ENCODE peak calls at places on chromosomes 12 and 14, in five cellular contexts. B is psoas muscle, O is tibial artery, D is neural progenitor cell, N is heart right ventricle. Y is an unnamed sample.
A peak's percentile ranks its signal among the peaks of the same experiment; 100 is the strongest.

GRCh38 chr14:100446572-100446971 is 123.4 kb downstream of the SLC25A47 start:
- DNase-seq in B (no peak), O (no peak), D (peak; percentile 53), N (no peak), Y (no peak)

GRCh38 chr12:46674126-46674525 is 151.7 kb downstream of the SLC38A4 start:
- DNase-seq in B (no peak), O (no peak), D (no peak), N (no peak), Y (no peak)

GRCh38 chr12:101889216-101889752 is 11.9 kb downstream of the DRAM1 start:
- DNase-seq in B (no peak), O (no peak), D (no peak), N (no peak), Y (no peak)

GRCh38 chr12:93789767-93790166 is 112.6 kb downstream of the CRADD start:
- DNase-seq in B (no peak), O (no peak), D (no peak), N (no peak), Y (no peak)

GRCh38 chr12:5499566-5500325 is 67.8 kb downstream of the NTF3 start:
- DNase-seq in B (no peak), O (no peak), D (no peak), N (no peak), Y (no peak)

GRCh38 chr12:94650143-94651056 is at the start of gene TMCC3:
- DNase-seq in B (peak; percentile 86), O (peak; percentile 36), D (peak; percentile 80), N (peak; percentile 22), Y (no peak)

GRCh38 chr12:110790301-110790700 is 47.6 kb upstream of the PPP1CC start:
- DNase-seq in B (no peak), O (no peak), D (no peak), N (no peak), Y (no peak)

GRCh38 chr12:64450711-64451486 is 1.0 kb upstream of the TBK1 start:
- DNase-seq in B (no peak), O (no peak), D (peak; percentile 93), N (no peak), Y (no peak)

GRCh38 chr12:57985685-57986084 is 44.3 kb downstream of the ATP23 start:
- DNase-seq in B (no peak), O (no peak), D (no peak), N (no peak), Y (no peak)

GRCh38 chr12:19387182-19387581 is 52.1 kb upstream of the AEBP2 start:
- DNase-seq in B (no peak), O (no peak), D (no peak), N (peak; percentile 22), Y (no peak)

GRCh38 chr12:4221157-4221556 is 52.4 kb upstream of the CCND2 start:
- DNase-seq in B (no peak), O (no peak), D (no peak), N (no peak), Y (no peak)

GRCh38 chr12:120791669-120792176 is 66.1 kb downstream of the ACADS start:
- DNase-seq in B (no peak), O (no peak), D (no peak), N (no peak), Y (no peak)

GRCh38 chr12:98440165-98440581 is 75.2 kb upstream of the TMPO start:
- DNase-seq in B (peak; percentile 64), O (peak; percentile 86), D (no peak), N (peak; percentile 85), Y (peak; percentile 31)

GRCh38 chr14:33375781-33376180 is 437.1 kb downstream of the NPAS3 start:
- DNase-seq in B (no peak), O (no peak), D (no peak), N (no peak), Y (no peak)

GRCh38 chr12:48041591-48042423 is 37.5 kb upstream of the COL2A1 start:
- DNase-seq in B (no peak), O (no peak), D (no peak), N (no peak), Y (no peak)

GRCh38 chr14:96623676-96624484 is 121.7 kb downstream of the PAPOLA start:
- DNase-seq in B (no peak), O (no peak), D (no peak), N (no peak), Y (no peak)

GRCh38 chr12:105378821-105379400 is 48.4 kb downstream of the C12orf75 start:
- DNase-seq in B (no peak), O (no peak), D (no peak), N (no peak), Y (no peak)

GRCh38 chr14:93676416-93676958 is 111.8 kb downstream of the PRIMA1 start:
- DNase-seq in B (no peak), O (no peak), D (no peak), N (no peak), Y (no peak)

GRCh38 chr14:94048676-94049624 is 22.8 kb downstream of the OTUB2 start:
- DNase-seq in B (no peak), O (no peak), D (no peak), N (no peak), Y (no peak)

GRCh38 chr12:11941601-11942360 is 129.0 kb upstream of the BCL2L14 start:
- DNase-seq in B (no peak), O (no peak), D (no peak), N (no peak), Y (no peak)

GRCh38 chr12:120115692-120116442 is 686 bp downstream of the RAB35 start:
- DNase-seq in B (peak; percentile 75), O (no peak), D (no peak), N (no peak), Y (no peak)

GRCh38 chr12:114269153-114269552 is 136.8 kb downstream of the TBX5 start:
- DNase-seq in B (no peak), O (no peak), D (no peak), N (no peak), Y (no peak)

GRCh38 chr12:43337571-43338497 is 214.2 kb downstream of the ADAMTS20 start:
- DNase-seq in B (no peak), O (no peak), D (no peak), N (no peak), Y (no peak)

GRCh38 chr12:22160396-22161003 is 114.5 kb downstream of the CMAS start:
- DNase-seq in B (no peak), O (no peak), D (no peak), N (no peak), Y (no peak)
- H3K4me3 ChIP-seq in B (no peak overlapping the region), O (no peak overlapping the region), D (no peak overlapping the region), N (no peak overlapping the region), Y (no peak overlapping the region)

GRCh38 chr14:68664225-68664681 is 128.6 kb downstream of the ZFP36L1 start:
- DNase-seq in B (no peak), O (no peak), D (no peak), N (no peak), Y (no peak)
- TF ChIP-seq CTCF in B (no peak), O (no peak), D (no peak), N (no peak), Y (no peak)

DNA sequence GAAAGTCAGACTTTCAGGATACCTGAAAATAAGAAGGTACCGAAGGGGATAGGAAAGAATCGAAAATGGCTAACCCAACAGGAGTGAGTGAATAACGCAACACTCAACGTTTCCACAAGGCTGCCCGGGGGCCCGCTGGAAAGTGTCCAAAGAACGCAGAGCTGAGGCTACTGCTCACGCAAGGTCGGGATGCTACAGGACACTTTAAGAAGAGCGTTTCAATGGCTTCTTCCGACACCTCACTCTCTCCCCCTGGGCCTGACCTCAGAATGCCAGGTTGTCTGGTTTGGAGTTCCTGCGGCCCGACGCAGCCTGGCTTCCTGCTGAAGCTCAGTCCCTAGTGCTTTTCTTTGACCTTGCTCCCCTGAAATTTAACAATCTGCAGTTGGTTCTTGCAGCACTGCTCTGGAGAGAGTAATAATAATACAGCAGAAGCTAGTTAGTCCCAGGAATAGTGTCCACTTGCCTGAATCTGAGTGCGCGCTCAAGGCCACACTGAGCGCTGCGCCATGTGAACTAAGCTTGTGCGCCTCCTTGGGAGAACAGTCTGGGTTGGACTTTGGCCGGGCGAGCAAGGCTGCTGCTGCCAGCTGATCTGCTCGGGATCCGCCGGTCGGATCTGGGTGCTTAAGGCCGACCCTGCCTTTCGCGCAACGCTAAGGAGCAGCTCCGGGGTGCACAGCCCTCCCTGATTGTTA is 2.0 kb upstream of the ALX1 start:
- DNase-seq in B (peak; percentile 40), O (no peak), D (peak; percentile 35), N (no peak), Y (no peak)
- H3K27me3 ChIP-seq in B (no peaks in the 10 kb centered on the region), O (peaks cover 29% of the 10 kb centered on the region), D (peaks cover 85% of the 10 kb centered on the region), N (peaks cover 100% of the 10 kb centered on the region), Y (peaks cover 25% of the 10 kb centered on the region)

GRCh38 chr12:49763006-49763591 is 21.7 kb downstream of the TMBIM6 start:
- DNase-seq in B (peak; percentile 85), O (peak; percentile 73), D (peak; percentile 79), N (peak; percentile 79), Y (peak; percentile 47)
- H3K4me3 ChIP-seq in B (no peak overlapping the region), O (no peak overlapping the region), D (no peak overlapping the region), N (no peak overlapping the region), Y (no peak overlapping the region)

GRCh38 chr12:121798807-121799174 is 5.0 kb upstream of the SETD1B start:
- DNase-seq in B (no peak), O (no peak), D (no peak), N (no peak), Y (no peak)

GRCh38 chr12:121799842-121800693 is 3.7 kb upstream of the SETD1B start:
- DNase-seq in B (peak; percentile 97), O (peak; percentile 94), D (peak; percentile 69), N (peak; percentile 91), Y (peak; percentile 57)

GRCh38 chr12:121800694-121801600 is 2.9 kb upstream of the SETD1B start:
- DNase-seq in B (peak; percentile 90), O (peak; percentile 76), D (peak; percentile 89), N (peak; percentile 83), Y (no peak)

GRCh38 chr12:121797937-121798801 is 4.7 kb upstream of the RHOF start:
- DNase-seq in B (peak; percentile 92), O (peak; percentile 63), D (peak; percentile 65), N (peak; percentile 83), Y (no peak)

GRCh38 chr12:121799175-121799841 is 4.5 kb upstream of the SETD1B start:
- DNase-seq in B (peak; percentile 92), O (peak; percentile 83), D (peak; percentile 61), N (peak; percentile 84), Y (peak; percentile 42)
- TF ChIP-seq CTCF in B (no peak), O (no peak), D (no peak), N (no peak), Y (no peak)

GRCh38 chr12:1807489-1807888 is 12.9 kb upstream of the LRTM2 start:
- DNase-seq in B (peak; percentile 38), O (no peak), D (no peak), N (no peak), Y (no peak)

GRCh38 chr12:1805441-1806081 is 14.8 kb upstream of the LRTM2 start:
- DNase-seq in B (peak; percentile 91), O (no peak), D (no peak), N (peak; percentile 32), Y (no peak)

GRCh38 chr12:1808036-1808797 is 12.1 kb upstream of the LRTM2 start:
- DNase-seq in B (peak; percentile 23), O (no peak), D (no peak), N (no peak), Y (no peak)

GRCh38 chr12:1807107-1807478 is 13.3 kb upstream of the LRTM2 start:
- DNase-seq in B (peak; percentile 27), O (no peak), D (no peak), N (no peak), Y (no peak)

GRCh38 chr12:1806301-1807106 is 13.9 kb upstream of the LRTM2 start:
- DNase-seq in B (peak; percentile 51), O (no peak), D (no peak), N (no peak), Y (no peak)
- H3K27me3 ChIP-seq in B (no peaks in the 10 kb centered on the region), O (no peaks in the 10 kb centered on the region), D (no peaks in the 10 kb centered on the region), N (no peaks in the 10 kb centered on the region), Y (no peaks in the 10 kb centered on the region)

GRCh38 chr14:25049127-25049558 is 804 bp downstream of the STXBP6 start:
- DNase-seq in B (peak; percentile 55), O (no peak), D (no peak), N (no peak), Y (no peak)
- H3K4me3 ChIP-seq in B (peak overlapping the region; percentile 71), O (peak overlapping the region; percentile 52), D (peak overlapping the region; percentile 71), N (peak overlapping the region; percentile 81), Y (peak overlapping the region; percentile 78)

GRCh38 chr12:116882742-116883141 is 1.5 kb upstream of the HRK start:
- DNase-seq in B (no peak), O (no peak), D (peak; percentile 49), N (no peak), Y (no peak)
- TF ChIP-seq CTCF in B (no peak), O (peak; percentile 27), D (peak; percentile 43), N (peak; percentile 37), Y (no peak)